ENCODE peak calls at places on chromosome 20, in four cellular contexts. H, D, Q and M are unnamed samples.

GRCh38 chr20:17202668-17203067 is 24.2 kb upstream of the PCSK2 start:
- DNase-seq in H (no peak), Q (no peak), D (no peak), M (no peak)

GRCh38 chr20:62528983-62529891 is 53.4 kb upstream of the GATA5 start:
- DNase-seq in D (no peak), H (no peak), Q (no peak), M (no peak)

GRCh38 chr20:58693226-58694006 is 816 bp downstream of the NPEPL1 start:
- DNase-seq in D (peak; percentile 12), Q (no peak), H (peak; percentile 80), M (peak; percentile 57)

GRCh38 chr20:47686545-47686944 is 98.7 kb downstream of the SULF2 start:
- DNase-seq in H (no peak), D (no peak), Q (peak; percentile 97), M (no peak)

GRCh38 chr20:4509825-4510522 is 211.7 kb upstream of the PRND start:
- DNase-seq in D (no peak), H (no peak), Q (peak; percentile 52), M (no peak)

GRCh38 chr20:51492167-51493092 is 50.1 kb downstream of the NFATC2 start:
- DNase-seq in D (no peak), Q (peak; percentile 77), H (peak; percentile 91), M (no peak)

GRCh38 chr20:24769878-24770627 is 179.0 kb upstream of the CST7 start:
- DNase-seq in H (no peak), Q (no peak), D (no peak), M (no peak)

GRCh38 chr20:22688485-22688884 is 104.1 kb upstream of the FOXA2 start:
- DNase-seq in D (no peak), Q (no peak), H (no peak), M (no peak)

GRCh38 chr20:57594092-57594911 is 25.9 kb downstream of the ZBP1 start:
- DNase-seq in H (peak; percentile 74), Q (peak; percentile 11), D (peak; percentile 47), M (peak; percentile 75)

GRCh38 chr20:57568088-57568896 is 7.4 kb downstream of the PCK1 start:
- DNase-seq in Q (no peak), D (no peak), H (no peak), M (no peak)

GRCh38 chr20:43914697-43915208 is at the start of gene TOX2:
- DNase-seq in Q (peak; percentile 56), D (peak; percentile 32), H (no peak), M (peak; percentile 70)

GRCh38 chr20:58880994-58881752 is 28.7 kb downstream of the GNAS start:
- DNase-seq in D (no peak), Q (no peak), H (no peak), M (no peak)

GRCh38 chr20:59566631-59567524 is 37.5 kb upstream of the PHACTR3 start:
- DNase-seq in H (no peak), Q (no peak), D (no peak), M (no peak)